ENCODE peak calls at places on chromosomes 7 and 10, in seven cellular contexts. H is neural progenitor cell; P is naive thymus-derived CD4-positive, alpha-beta T cell; F is left lung; M is adipocyte; I is CD8-positive, alpha-beta memory T cell; O is testis. T is an unnamed sample.

GRCh38 chr10:57983226-57983870 is 284.3 kb downstream of the IPMK start:
- DNase-seq in H (no peak), P (no peak), F (no peak), M (no peak), I (no peak), O (no peak), T (no peak)

GRCh38 chr10:48648172-48648942 is 36.3 kb upstream of the WDFY4 start:
- DNase-seq in H (no peak), P (no peak), F (no peak), M (no peak), I (no peak), O (no peak), T (no peak)

GRCh38 chr7:158726277-158726807 is 21.7 kb upstream of the NCAPG2 start:
- DNase-seq in H (no peak), P (no peak), F (no peak), M (no peak), I (no peak), O (no peak), T (peak; percentile 33)

GRCh38 chr10:104680467-104681401 is 39.6 kb downstream of the SORCS3 start:
- DNase-seq in H (peak; percentile 74), P (no peak), F (peak; percentile 77), M (no peak), I (no peak), O (peak; percentile 57), T (no peak)

GRCh38 chr7:119223930-119224329 is 999.4 kb downstream of the ANKRD7 start:
- DNase-seq in H (no peak), P (no peak), F (no peak), M (no peak), I (no peak), O (no peak), T (no peak)

GRCh38 chr7:40551685-40552576 is 417.1 kb downstream of the SUGCT start:
- DNase-seq in H (no peak), P (no peak), F (no peak), M (peak; percentile 65), I (no peak), O (no peak), T (no peak)

GRCh38 chr7:28755255-28755654 is 202.9 kb downstream of the TRIL start:
- DNase-seq in H (no peak), P (no peak), F (no peak), M (peak; percentile 77), I (no peak), O (no peak), T (no peak)

GRCh38 chr7:44094365-44094764 is 9.8 kb upstream of the AEBP1 start:
- DNase-seq in H (no peak), P (no peak), F (no peak), M (no peak), I (no peak), O (no peak), T (no peak)

GRCh38 chr10:79424221-79425073 is 21.0 kb downstream of the ZCCHC24 start:
- DNase-seq in H (no peak), P (no peak), F (peak; percentile 85), M (no peak), I (no peak), O (peak; percentile 71), T (peak; percentile 77)

GRCh38 chr10:111035542-111035941 is 41.3 kb upstream of the ADRA2A start:
- DNase-seq in H (no peak), P (no peak), F (no peak), M (peak; percentile 32), I (no peak), O (no peak), T (no peak)

GRCh38 chr10:24731942-24732341 is 8.3 kb upstream of the ARHGAP21 start:
- DNase-seq in H (no peak), P (no peak), F (no peak), M (no peak), I (no peak), O (no peak), T (no peak)

GRCh38 chr7:17564678-17565209 is 266.3 kb downstream of the AHR start:
- DNase-seq in H (no peak), P (no peak), F (no peak), M (peak; percentile 24), I (no peak), O (no peak), T (no peak)

GRCh38 chr7:151010307-151011096 is 13.8 kb downstream of the ATG9B start:
- DNase-seq in H (peak; percentile 79), P (no peak), F (no peak), M (no peak), I (peak; percentile 32), O (no peak), T (no peak)

GRCh38 chr10:133121479-133121878 is 33.8 kb downstream of the ADGRA1 start:
- DNase-seq in H (no peak), P (no peak), F (peak; percentile 34), M (no peak), I (no peak), O (no peak), T (no peak)

GRCh38 chr10:16509996-16510395 is 11.7 kb downstream of the C1QL3 start:
- DNase-seq in H (no peak), P (no peak), F (no peak), M (peak; percentile 20), I (no peak), O (no peak), T (no peak)

GRCh38 chr10:4353964-4354363 is 472.0 kb upstream of the AKR1E2 start:
- DNase-seq in H (no peak), P (no peak), F (no peak), M (peak; percentile 53), I (no peak), O (no peak), T (no peak)

GRCh38 chr10:86757110-86757790 is 831 bp downstream of the BMPR1A start:
- DNase-seq in H (peak; percentile 61), P (peak; percentile 2), F (no peak), M (peak; percentile 77), I (peak; percentile 12), O (peak; percentile 66), T (peak; percentile 84)

GRCh38 chr7:15854841-15855576 is 168.5 kb upstream of the MEOX2 start:
- DNase-seq in H (no peak), P (no peak), F (no peak), M (no peak), I (no peak), O (no peak), T (no peak)

GRCh38 chr7:6700793-6701192 is 6.0 kb downstream of the ZNF12 start:
- DNase-seq in H (no peak), P (no peak), F (no peak), M (no peak), I (no peak), O (no peak), T (no peak)
- H3K9me3 ChIP-seq in H (peaks cover 24% of the 10 kb centered on the region), P (no peaks in the 10 kb centered on the region), F (peaks cover 45% of the 10 kb centered on the region), M (peaks cover 77% of the 10 kb centered on the region), I (peaks cover 13% of the 10 kb centered on the region), O (no peaks in the 10 kb centered on the region), T (peaks cover 24% of the 10 kb centered on the region)

GRCh38 chr10:35422236-35422635 is 85.9 kb downstream of the CCNY start:
- DNase-seq in H (peak; percentile 54), P (no peak), F (no peak), M (peak; percentile 32), I (no peak), O (no peak), T (no peak)
- H3K4me1 ChIP-seq in H (peaks cover 31% of the 10 kb centered on the region), P (no peaks in the 10 kb centered on the region), F (peaks cover 63% of the 10 kb centered on the region), M (peaks cover 73% of the 10 kb centered on the region), I (peaks cover 12% of the 10 kb centered on the region), O (peaks cover 18% of the 10 kb centered on the region), T (peaks cover 2% of the 10 kb centered on the region)

GRCh38 chr10:44311563-44311905 is 73.4 kb downstream of the CXCL12 start:
- DNase-seq in H (no peak), P (no peak), F (no peak), M (no peak), I (no peak), O (no peak), T (no peak)

GRCh38 chr10:44312401-44312800 is 72.5 kb downstream of the CXCL12 start:
- DNase-seq in H (no peak), P (no peak), F (no peak), M (no peak), I (no peak), O (no peak), T (no peak)

GRCh38 chr10:44309939-44310761 is 74.7 kb downstream of the CXCL12 start:
- DNase-seq in H (no peak), P (no peak), F (no peak), M (no peak), I (peak; percentile 52), O (no peak), T (no peak)

GRCh38 chr10:44308935-44309334 is 76.0 kb downstream of the CXCL12 start:
- DNase-seq in H (no peak), P (no peak), F (no peak), M (no peak), I (no peak), O (no peak), T (no peak)

GRCh38 chr10:44310762-44311562 is 73.9 kb downstream of the CXCL12 start:
- DNase-seq in H (peak; percentile 92), P (peak; percentile 6), F (peak; percentile 94), M (peak; percentile 86), I (peak; percentile 72), O (peak; percentile 90), T (peak; percentile 95)
- H3K4me3 ChIP-seq in H (peak overlapping the region; percentile 22), P (peak overlapping the region; percentile 40), F (peak overlapping the region; percentile 10), M (peak overlapping the region; percentile 54), I (no peak overlapping the region), O (peak overlapping the region; percentile 17), T (no peak overlapping the region)

GRCh38 chr10:123751340-123751739 is 85.2 kb downstream of the GPR26 start:
- DNase-seq in H (no peak), P (no peak), F (no peak), M (no peak), I (no peak), O (no peak), T (no peak)
- H3K9me3 ChIP-seq in H (no peaks in the 10 kb centered on the region), P (no peaks in the 10 kb centered on the region), F (peaks cover 6% of the 10 kb centered on the region), M (peaks cover 18% of the 10 kb centered on the region), I (no peaks in the 10 kb centered on the region), O (no peaks in the 10 kb centered on the region), T (no peaks in the 10 kb centered on the region)

DNA sequence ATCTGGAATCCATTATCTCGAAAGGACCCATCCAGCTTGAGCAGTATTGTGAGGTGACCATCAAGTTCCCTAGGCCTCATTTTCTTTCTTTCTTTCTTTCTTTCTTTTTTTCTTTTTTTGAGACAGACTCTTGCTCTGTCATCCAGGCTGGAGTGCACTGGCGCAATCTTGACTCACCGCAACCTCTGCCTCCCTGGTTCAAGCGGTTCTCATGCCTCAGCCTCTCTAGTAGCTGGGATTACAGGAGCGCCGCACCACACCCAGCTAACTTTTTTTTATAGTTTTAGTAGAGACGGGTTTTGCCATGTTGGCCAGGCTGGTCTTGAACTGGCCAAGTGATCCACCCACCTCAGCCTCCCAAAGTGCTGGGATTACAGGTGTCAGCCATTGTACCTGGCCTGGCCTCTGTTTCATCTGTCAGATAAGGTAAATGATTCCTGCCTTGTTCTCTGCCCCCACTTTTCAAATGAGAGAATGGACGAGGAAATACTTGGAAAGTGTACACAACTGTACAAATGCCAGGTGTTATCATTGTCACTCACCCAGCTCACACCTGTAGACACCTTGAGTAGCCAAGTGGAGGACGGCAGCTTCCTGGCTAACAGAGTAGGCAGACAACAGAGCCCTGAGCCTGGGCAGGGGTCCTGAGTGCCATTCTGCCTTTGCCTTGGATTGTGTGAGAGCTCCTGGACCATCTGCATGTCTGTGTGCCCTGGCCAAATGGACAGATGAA is 54.1 kb downstream of the HK1 start:
- DNase-seq in H (no peak), P (no peak), F (no peak), M (no peak), I (no peak), O (no peak), T (no peak)
- H3K4me1 ChIP-seq in H (peaks cover 32% of the 10 kb centered on the region), P (peaks cover 26% of the 10 kb centered on the region), F (peaks cover 97% of the 10 kb centered on the region), M (peaks cover 72% of the 10 kb centered on the region), I (peaks cover 72% of the 10 kb centered on the region), O (peaks cover 11% of the 10 kb centered on the region), T (peaks cover 15% of the 10 kb centered on the region)

T was measured in aorta.